ENCODE peak calls at places on chromosomes 6 and 20, in four cellular contexts. H, X, F and G are unnamed samples.
A peak's percentile ranks its signal among the peaks of the same experiment; 100 is the strongest.

GRCh38 chr6:3258201-3258600 is 546 bp upstream of the PSMG4 start:
- DNase-seq in H (no peak), X (no peak), F (no peak), G (no peak)

GRCh38 chr20:62892348-62893304 is 31.0 kb upstream of the TCFL5 start:
- DNase-seq in H (no peak), X (no peak), F (no peak), G (no peak)

GRCh38 chr6:38588631-38589366 is 50.9 kb downstream of the BTBD9 start:
- DNase-seq in H (no peak), X (no peak), F (no peak), G (no peak)

GRCh38 chr6:110944681-110945151 is 13.8 kb upstream of the GTF3C6 start:
- DNase-seq in H (no peak), X (peak; percentile 86), F (peak; percentile 82), G (peak; percentile 67)

GRCh38 chr20:12660918-12661317 is 347.9 kb upstream of the SPTLC3 start:
- DNase-seq in H (peak; percentile 16), X (no peak), F (peak; percentile 50), G (peak; percentile 9)

GRCh38 chr6:154847318-154847717 is 114.1 kb downstream of the SCAF8 start:
- DNase-seq in H (no peak), X (no peak), F (no peak), G (no peak)

GRCh38 chr6:52650946-52651345 is 20.0 kb upstream of the TMEM14A start:
- DNase-seq in H (no peak), X (no peak), F (peak; percentile 49), G (no peak)

GRCh38 chr20:10079964-10080363 is 45.2 kb downstream of the ANKEF1 start:
- DNase-seq in H (no peak), X (peak; percentile 48), F (no peak), G (peak; percentile 48)